ENCODE peak calls at places on chromosomes 11 and 22, in six cellular contexts. One of them, this sample, is unnamed. For H3K27me3, the result is how much of the 10 kb centered on the place peaks cover.

GRCh38 chr22:25953919-25954318 is 211.9 kb downstream of the MYO18B start:
- DNase-seq in neural progenitor cell: no peak
- DNase-seq in BJ: no peak
- DNase-seq in brain microvascular endothelial cell: no peak
- DNase-seq in ovary: no peak
- DNase-seq in uterus: no peak
- DNase-seq in this sample: no peak

GRCh38 chr11:10653242-10653641 is 40.3 kb downstream of the IRAG1 start:
- DNase-seq in neural progenitor cell: no peak
- DNase-seq in BJ: no peak
- DNase-seq in brain microvascular endothelial cell: no peak
- DNase-seq in ovary: no peak
- DNase-seq in uterus: no peak
- DNase-seq in this sample: no peak

GRCh38 chr11:121249039-121249663 is 43.4 kb upstream of the SC5D start:
- DNase-seq in neural progenitor cell: peak
- DNase-seq in BJ: peak
- DNase-seq in brain microvascular endothelial cell: peak
- DNase-seq in ovary: peak
- DNase-seq in uterus: no peak
- DNase-seq in this sample: no peak

GRCh38 chr11:69368119-69368880 is 74.3 kb downstream of the MYEOV start:
- DNase-seq in neural progenitor cell: no peak
- DNase-seq in BJ: no peak
- DNase-seq in brain microvascular endothelial cell: no peak
- DNase-seq in ovary: no peak
- DNase-seq in uterus: no peak
- DNase-seq in this sample: no peak

GRCh38 chr22:25334091-25334490 is 114.7 kb downstream of the CRYBB2 start:
- DNase-seq in neural progenitor cell: peak
- DNase-seq in BJ: no peak
- DNase-seq in brain microvascular endothelial cell: peak
- DNase-seq in ovary: no peak
- DNase-seq in uterus: no peak
- DNase-seq in this sample: peak

GRCh38 chr22:41862160-41862529 is 29.2 kb downstream of the SREBF2 start:
- DNase-seq in neural progenitor cell: no peak
- DNase-seq in BJ: no peak
- DNase-seq in brain microvascular endothelial cell: no peak
- DNase-seq in ovary: peak
- DNase-seq in uterus: no peak
- DNase-seq in this sample: no peak

GRCh38 chr11:80980221-80980620 is 1539.4 kb upstream of the TENM4 start:
- DNase-seq in neural progenitor cell: no peak
- DNase-seq in BJ: no peak
- DNase-seq in brain microvascular endothelial cell: peak
- DNase-seq in ovary: no peak
- DNase-seq in uterus: no peak
- DNase-seq in this sample: no peak

GRCh38 chr11:128244896-128245295 is 342.5 kb downstream of the ETS1 start:
- DNase-seq in neural progenitor cell: no peak
- DNase-seq in BJ: no peak
- DNase-seq in brain microvascular endothelial cell: no peak
- DNase-seq in ovary: no peak
- DNase-seq in uterus: no peak
- DNase-seq in this sample: no peak

GRCh38 chr11:109747839-109748238 is 325.8 kb downstream of the C11orf87 start:
- DNase-seq in neural progenitor cell: no peak
- DNase-seq in BJ: no peak
- DNase-seq in brain microvascular endothelial cell: no peak
- DNase-seq in ovary: no peak
- DNase-seq in uterus: no peak
- DNase-seq in this sample: no peak

GRCh38 chr11:122165972-122166371 is 50.0 kb upstream of the BLID start:
- DNase-seq in neural progenitor cell: no peak
- DNase-seq in BJ: no peak
- DNase-seq in brain microvascular endothelial cell: no peak
- DNase-seq in ovary: no peak
- DNase-seq in uterus: no peak
- DNase-seq in this sample: no peak

GRCh38 chr11:75277211-75277805 is 36.7 kb downstream of the TPBGL start:
- DNase-seq in neural progenitor cell: no peak
- DNase-seq in BJ: no peak
- DNase-seq in brain microvascular endothelial cell: no peak
- DNase-seq in ovary: no peak
- DNase-seq in uterus: peak
- DNase-seq in this sample: no peak

GRCh38 chr11:103326070-103326794 is 217.0 kb downstream of the DYNC2H1 start:
- DNase-seq in neural progenitor cell: peak
- DNase-seq in BJ: peak
- DNase-seq in brain microvascular endothelial cell: peak
- DNase-seq in ovary: no peak
- DNase-seq in uterus: no peak
- DNase-seq in this sample: peak

GRCh38 chr11:60783911-60784310 is 1.2 kb upstream of the MS4A10 start:
- DNase-seq in neural progenitor cell: no peak
- DNase-seq in BJ: no peak
- DNase-seq in brain microvascular endothelial cell: no peak
- DNase-seq in ovary: no peak
- DNase-seq in uterus: no peak
- DNase-seq in this sample: no peak
- H3K27me3 ChIP-seq in neural progenitor cell: under half
- H3K27me3 ChIP-seq in BJ: under half
- H3K27me3 ChIP-seq in brain microvascular endothelial cell: under half
- H3K27me3 ChIP-seq in ovary: under half
- H3K27me3 ChIP-seq in uterus: under half
- H3K27me3 ChIP-seq in this sample: under half

GRCh38 chr11:83374311-83374710 is 88.1 kb upstream of the CCDC90B start:
- DNase-seq in neural progenitor cell: no peak
- DNase-seq in BJ: no peak
- DNase-seq in brain microvascular endothelial cell: no peak
- DNase-seq in ovary: no peak
- DNase-seq in uterus: no peak
- DNase-seq in this sample: no peak

GRCh38 chr11:83367745-83368144 is 81.6 kb upstream of the CCDC90B start:
- DNase-seq in neural progenitor cell: peak
- DNase-seq in BJ: no peak
- DNase-seq in brain microvascular endothelial cell: no peak
- DNase-seq in ovary: no peak
- DNase-seq in uterus: no peak
- DNase-seq in this sample: no peak

GRCh38 chr11:83371489-83371888 is 85.3 kb upstream of the CCDC90B start:
- DNase-seq in neural progenitor cell: no peak
- DNase-seq in BJ: no peak
- DNase-seq in brain microvascular endothelial cell: no peak
- DNase-seq in ovary: no peak
- DNase-seq in uterus: no peak
- DNase-seq in this sample: no peak
- H3K4me3 ChIP-seq in neural progenitor cell: no peak
- H3K4me3 ChIP-seq in BJ: no peak
- H3K4me3 ChIP-seq in brain microvascular endothelial cell: no peak
- H3K4me3 ChIP-seq in ovary: no peak
- H3K4me3 ChIP-seq in uterus: no peak
- H3K4me3 ChIP-seq in this sample: no peak

DNA sequence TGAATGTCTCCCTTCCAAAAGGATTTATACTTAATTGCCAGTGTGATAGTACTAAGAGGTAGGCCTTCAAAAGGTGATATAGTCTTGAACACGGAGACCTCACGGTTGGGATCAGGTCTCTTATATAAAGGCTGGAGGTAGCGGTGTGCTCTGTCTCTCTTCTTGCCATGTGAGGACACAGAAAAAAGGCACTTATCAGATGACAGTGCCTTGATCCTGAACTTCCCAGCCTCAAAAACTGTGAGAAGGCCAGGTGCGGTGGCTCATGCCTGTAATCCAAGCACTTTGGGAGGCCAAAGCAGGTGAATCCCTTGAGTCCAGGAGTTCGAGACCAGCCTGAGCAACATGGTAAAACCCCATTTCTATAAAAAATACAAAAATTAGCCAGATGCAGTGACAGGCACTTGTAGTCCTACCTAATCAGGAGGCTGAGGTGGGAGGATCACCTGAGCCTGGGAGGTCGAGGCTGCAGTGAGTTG is 108.9 kb upstream of the TOP3B start:
- DNase-seq in neural progenitor cell: no peak
- DNase-seq in BJ: no peak
- DNase-seq in brain microvascular endothelial cell: no peak
- DNase-seq in ovary: no peak
- DNase-seq in uterus: no peak
- DNase-seq in this sample: no peak
- H3K27me3 ChIP-seq in neural progenitor cell: half or more
- H3K27me3 ChIP-seq in BJ: under half
- H3K27me3 ChIP-seq in brain microvascular endothelial cell: under half
- H3K27me3 ChIP-seq in ovary: under half
- H3K27me3 ChIP-seq in uterus: under half
- H3K27me3 ChIP-seq in this sample: half or more

GRCh38 chr11:113387605-113388211 is at the start of gene ANKK1:
- DNase-seq in neural progenitor cell: peak
- DNase-seq in BJ: no peak
- DNase-seq in brain microvascular endothelial cell: no peak
- DNase-seq in ovary: no peak
- DNase-seq in uterus: no peak
- DNase-seq in this sample: peak
- H3K4me3 ChIP-seq in neural progenitor cell: peak
- H3K4me3 ChIP-seq in BJ: no peak
- H3K4me3 ChIP-seq in brain microvascular endothelial cell: peak
- H3K4me3 ChIP-seq in ovary: no peak
- H3K4me3 ChIP-seq in uterus: no peak
- H3K4me3 ChIP-seq in this sample: peak

GRCh38 chr22:49193348-49193747 is 634.3 kb downstream of the BRD1 start:
- DNase-seq in neural progenitor cell: no peak
- DNase-seq in BJ: no peak
- DNase-seq in brain microvascular endothelial cell: no peak
- DNase-seq in ovary: no peak
- DNase-seq in uterus: no peak
- DNase-seq in this sample: no peak

GRCh38 chr22:49192857-49193250 is 634.8 kb downstream of the BRD1 start:
- DNase-seq in neural progenitor cell: no peak
- DNase-seq in BJ: no peak
- DNase-seq in brain microvascular endothelial cell: no peak
- DNase-seq in ovary: no peak
- DNase-seq in uterus: no peak
- DNase-seq in this sample: no peak

GRCh38 chr22:49195636-49196035 is 632.0 kb downstream of the BRD1 start:
- DNase-seq in neural progenitor cell: no peak
- DNase-seq in BJ: no peak
- DNase-seq in brain microvascular endothelial cell: no peak
- DNase-seq in ovary: no peak
- DNase-seq in uterus: no peak
- DNase-seq in this sample: no peak

GRCh38 chr22:49192180-49192856 is 635.4 kb downstream of the BRD1 start:
- DNase-seq in neural progenitor cell: no peak
- DNase-seq in BJ: no peak
- DNase-seq in brain microvascular endothelial cell: no peak
- DNase-seq in ovary: no peak
- DNase-seq in uterus: no peak
- DNase-seq in this sample: no peak

DNA sequence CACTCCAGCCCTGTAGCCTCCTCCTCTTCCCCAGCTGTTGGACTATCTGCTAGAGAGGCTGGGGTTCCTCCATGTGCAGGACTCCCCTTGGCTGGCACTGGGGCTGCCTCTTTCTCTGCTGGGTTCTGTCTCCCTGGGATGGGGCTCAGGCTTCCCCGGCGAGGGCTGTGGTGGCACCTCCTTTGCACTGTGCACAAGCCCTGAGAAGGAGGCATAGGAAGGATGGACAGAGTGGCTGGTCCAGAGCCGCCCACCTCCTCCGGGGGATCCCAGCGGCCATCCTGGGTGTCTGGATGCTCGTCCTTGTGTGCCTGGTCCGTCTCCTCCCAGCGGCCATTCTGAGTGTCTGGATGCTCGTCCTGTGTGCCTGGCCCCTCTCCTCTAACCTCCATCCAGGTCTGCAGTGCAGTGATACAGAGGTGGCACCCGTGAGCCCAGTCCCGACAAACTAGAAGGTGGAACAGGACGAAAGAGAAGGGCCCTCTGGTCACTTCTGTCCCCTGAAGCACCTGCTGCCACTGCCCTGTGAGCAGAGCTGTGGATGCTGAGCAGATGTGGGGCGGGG is 633.7 kb downstream of the BRD1 start:
- DNase-seq in neural progenitor cell: no peak
- DNase-seq in BJ: no peak
- DNase-seq in brain microvascular endothelial cell: no peak
- DNase-seq in ovary: no peak
- DNase-seq in uterus: no peak
- DNase-seq in this sample: no peak
- H3K27me3 ChIP-seq in neural progenitor cell: under half
- H3K27me3 ChIP-seq in BJ: under half
- H3K27me3 ChIP-seq in brain microvascular endothelial cell: under half
- H3K27me3 ChIP-seq in ovary: under half
- H3K27me3 ChIP-seq in uterus: under half
- H3K27me3 ChIP-seq in this sample: under half

GRCh38 chr22:45211848-45212247 is 28.8 kb downstream of the KIAA0930 start:
- DNase-seq in neural progenitor cell: no peak
- DNase-seq in BJ: no peak
- DNase-seq in brain microvascular endothelial cell: no peak
- DNase-seq in ovary: no peak
- DNase-seq in uterus: no peak
- DNase-seq in this sample: no peak

GRCh38 chr22:45212306-45212709 is 28.4 kb downstream of the KIAA0930 start:
- DNase-seq in neural progenitor cell: peak
- DNase-seq in BJ: peak
- DNase-seq in brain microvascular endothelial cell: peak
- DNase-seq in ovary: peak
- DNase-seq in uterus: peak
- DNase-seq in this sample: no peak

GRCh38 chr22:45210577-45211431 is 29.9 kb downstream of the KIAA0930 start:
- DNase-seq in neural progenitor cell: no peak
- DNase-seq in BJ: peak
- DNase-seq in brain microvascular endothelial cell: no peak
- DNase-seq in ovary: no peak
- DNase-seq in uterus: no peak
- DNase-seq in this sample: no peak

GRCh38 chr22:45211435-45211834 is 29.3 kb downstream of the KIAA0930 start:
- DNase-seq in neural progenitor cell: no peak
- DNase-seq in BJ: no peak
- DNase-seq in brain microvascular endothelial cell: no peak
- DNase-seq in ovary: no peak
- DNase-seq in uterus: no peak
- DNase-seq in this sample: no peak

GRCh38 chr22:45212992-45213751 is 27.5 kb downstream of the KIAA0930 start:
- DNase-seq in neural progenitor cell: no peak
- DNase-seq in BJ: no peak
- DNase-seq in brain microvascular endothelial cell: peak
- DNase-seq in ovary: no peak
- DNase-seq in uterus: peak
- DNase-seq in this sample: no peak
- H3K4me3 ChIP-seq in neural progenitor cell: peak
- H3K4me3 ChIP-seq in BJ: peak
- H3K4me3 ChIP-seq in brain microvascular endothelial cell: peak
- H3K4me3 ChIP-seq in ovary: peak
- H3K4me3 ChIP-seq in uterus: peak
- H3K4me3 ChIP-seq in this sample: no peak

GRCh38 chr11:697028-697491 is 1.4 kb downstream of the TMEM80 start:
- DNase-seq in neural progenitor cell: no peak
- DNase-seq in BJ: peak
- DNase-seq in brain microvascular endothelial cell: peak
- DNase-seq in ovary: no peak
- DNase-seq in uterus: peak
- DNase-seq in this sample: no peak
- H3K27me3 ChIP-seq in neural progenitor cell: under half
- H3K27me3 ChIP-seq in BJ: under half
- H3K27me3 ChIP-seq in brain microvascular endothelial cell: under half
- H3K27me3 ChIP-seq in ovary: under half
- H3K27me3 ChIP-seq in uterus: under half
- H3K27me3 ChIP-seq in this sample: under half

This sample was measured in iPS DF 6.9.